ENCODE peak calls at places on chromosomes 11 and 22, in seven cellular contexts. L, C, S, R, J, E and N are unnamed samples.

GRCh38 chr11:6418958-6419611 is at the start of gene APBB1:
- DNase-seq in C (peak; percentile 82), J (peak; percentile 48), E (peak; percentile 66), L (peak; percentile 22), S (peak; percentile 95), R (peak; percentile 73), N (peak; percentile 68)

GRCh38 chr22:19961868-19962245 is 20.2 kb upstream of the TXNRD2 start:
- DNase-seq in J (no peak), L (no peak), R (no peak), C (no peak), E (no peak), S (no peak), N (no peak)

GRCh38 chr11:109978895-109979294 is 114.3 kb upstream of the ZC3H12C start:
- DNase-seq in E (no peak), C (no peak), R (no peak), S (no peak), L (no peak), J (peak; percentile 50), N (no peak)

GRCh38 chr11:132632641-132633124 is 899.6 kb downstream of the OPCML start:
- DNase-seq in L (no peak), S (no peak), J (peak; percentile 99), E (no peak), C (no peak), R (no peak), N (peak; percentile 35)

GRCh38 chr22:17117890-17118289 is 3.3 kb downstream of the TMEM121B start:
- DNase-seq in C (no peak), L (no peak), S (no peak), R (no peak), J (no peak), E (no peak), N (no peak)

GRCh38 chr11:36638586-36638985 is 40.5 kb upstream of the RAG2 start:
- DNase-seq in E (no peak), C (no peak), R (no peak), J (no peak), S (no peak), L (no peak), N (no peak)

GRCh38 chr11:2991477-2992233 is 474 bp downstream of the NAP1L4 start:
- DNase-seq in L (no peak), C (no peak), J (peak; percentile 20), E (peak; percentile 32), S (peak; percentile 97), R (peak; percentile 64), N (peak; percentile 43)

GRCh38 chr22:38314992-38315800 is 2.0 kb downstream of the CSNK1E start:
- DNase-seq in J (peak; percentile 35), E (peak; percentile 67), R (no peak), L (no peak), C (no peak), S (peak; percentile 48), N (no peak)

GRCh38 chr11:41522391-41522790 is 62.9 kb upstream of the LRRC4C start:
- DNase-seq in S (no peak), L (no peak), J (no peak), E (no peak), R (no peak), C (no peak), N (no peak)

GRCh38 chr11:2259897-2260451 is 10.4 kb downstream of the ASCL2 start:
- DNase-seq in J (no peak), C (peak; percentile 50), R (no peak), L (no peak), S (no peak), E (no peak), N (no peak)

GRCh38 chr11:69643646-69644045 is 2.7 kb downstream of the CCND1 start:
- DNase-seq in E (no peak), J (no peak), L (no peak), C (no peak), R (no peak), S (no peak), N (no peak)

GRCh38 chr22:33350961-33351360 is 292.8 kb upstream of the SYN3 start:
- DNase-seq in J (no peak), C (no peak), L (no peak), S (no peak), R (no peak), E (no peak), N (no peak)

GRCh38 chr11:85028329-85029101 is 598.6 kb downstream of the DLG2 start:
- DNase-seq in C (no peak), S (peak; percentile 44), J (no peak), R (no peak), E (no peak), L (no peak), N (no peak)

GRCh38 chr22:46728470-46728869 is 9.6 kb downstream of the CERK start:
- DNase-seq in S (no peak), R (no peak), L (no peak), C (no peak), E (no peak), J (no peak), N (no peak)

GRCh38 chr22:26589845-26590524 is at the start of gene TPST2:
- DNase-seq in S (peak; percentile 97), E (peak; percentile 78), C (peak; percentile 86), J (peak; percentile 65), L (peak; percentile 58), R (peak; percentile 83), N (peak; percentile 54)

DNA sequence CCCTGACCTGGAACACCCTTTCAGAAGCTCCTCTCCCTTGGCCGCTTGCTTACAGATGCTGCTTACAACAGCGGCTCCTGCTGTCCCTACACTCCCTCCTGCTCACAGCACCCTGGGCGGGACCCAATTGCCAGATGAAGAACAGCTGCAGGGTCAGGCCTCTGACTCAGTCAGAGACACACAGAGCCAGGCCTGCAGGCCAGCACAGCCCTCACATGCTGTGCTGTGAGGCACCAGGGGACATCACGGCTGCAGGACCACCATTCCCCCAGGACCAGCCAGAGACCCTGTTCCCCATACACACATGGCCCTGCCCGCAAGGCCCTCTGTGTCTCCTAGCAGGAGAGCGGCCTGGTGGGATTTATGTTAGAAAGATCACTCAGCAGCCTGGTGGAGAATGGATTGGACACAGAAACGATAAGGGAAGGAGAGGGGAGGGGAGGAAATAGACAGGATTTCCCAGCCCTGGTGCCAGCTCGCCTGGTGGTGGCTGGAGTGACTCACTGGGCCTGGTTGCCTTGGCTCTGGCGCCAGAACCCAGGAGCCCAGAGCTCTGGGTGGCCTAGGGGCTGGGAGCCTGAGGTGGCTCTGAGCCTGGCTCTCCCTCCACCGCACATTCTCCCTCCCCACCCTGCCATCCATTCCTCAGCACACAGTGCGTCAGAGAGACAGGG is 6.7 kb downstream of the CAPN5 start:
- DNase-seq in L (peak; percentile 72), S (no peak), R (peak; percentile 92), E (peak; percentile 47), C (peak; percentile 98), J (peak; percentile 94), N (peak; percentile 97)
- TF ChIP-seq POLR2A in L (no peak), S (no peak), R (no peak), E (peak; percentile 55), C (no peak), J (peak; percentile 34), N (peak; percentile 55)

GRCh38 chr11:45658292-45658991 is 7.0 kb downstream of the CHST1 start:
- DNase-seq in E (peak; percentile 18), C (peak; percentile 90), J (peak; percentile 45), L (peak; percentile 48), S (peak; percentile 63), R (no peak), N (peak; percentile 88)
- TF ChIP-seq POLR2A in E (no peak), C (no peak), J (no peak), L (no peak), S (no peak), R (no peak), N (no peak)

GRCh38 chr22:24954856-24955255 is 2.3 kb downstream of the KIAA1671 start:
- DNase-seq in S (no peak), E (no peak), R (no peak), C (no peak), L (no peak), J (no peak), N (no peak)

GRCh38 chr22:24954114-24954463 is 1.6 kb downstream of the KIAA1671 start:
- DNase-seq in S (no peak), C (no peak), R (no peak), J (no peak), E (no peak), L (no peak), N (no peak)

GRCh38 chr22:24951942-24952836 is at the start of gene KIAA1671:
- DNase-seq in S (peak; percentile 98), J (peak; percentile 27), C (peak; percentile 88), R (peak; percentile 89), E (peak; percentile 41), L (peak; percentile 57), N (peak; percentile 77)

GRCh38 chr22:24952837-24953293 is 349 bp downstream of the KIAA1671 start:
- DNase-seq in S (no peak), C (peak; percentile 78), J (peak; percentile 7), E (no peak), L (no peak), R (peak; percentile 77), N (peak; percentile 70)

GRCh38 chr22:24953294-24954113 is 988 bp downstream of the KIAA1671 start:
- DNase-seq in L (no peak), R (no peak), J (no peak), S (peak; percentile 86), E (no peak), C (peak; percentile 69), N (no peak)
- TF ChIP-seq POLR2A in L (no peak), R (no peak), J (no peak), S (no peak), E (no peak), C (no peak), N (no peak)

GRCh38 chr11:95268386-95268785 is 37.4 kb upstream of the SESN3 start:
- DNase-seq in L (no peak), C (no peak), E (no peak), S (no peak), J (no peak), R (no peak), N (no peak)
- TF ChIP-seq POLR2A in L (no peak), C (no peak), E (no peak), S (no peak), J (no peak), R (no peak), N (no peak)

GRCh38 chr11:65389294-65389980 is 3.0 kb downstream of the FRMD8 start:
- DNase-seq in C (peak; percentile 63), L (no peak), J (no peak), S (peak; percentile 75), R (no peak), E (no peak), N (no peak)

GRCh38 chr11:65383778-65384177 is 1.3 kb upstream of the SLC25A45 start:
- DNase-seq in E (no peak), J (no peak), R (no peak), C (no peak), L (no peak), S (no peak), N (no peak)

GRCh38 chr11:65384301-65384889 is 1.9 kb upstream of the SLC25A45 start:
- DNase-seq in R (no peak), L (no peak), E (no peak), J (peak; percentile 56), C (no peak), S (no peak), N (no peak)

GRCh38 chr11:65388731-65389130 is 2.3 kb downstream of the FRMD8 start:
- DNase-seq in L (no peak), E (no peak), S (no peak), C (no peak), R (no peak), J (no peak), N (no peak)

GRCh38 chr11:65386307-65387081 is at the start of gene FRMD8:
- DNase-seq in C (peak; percentile 97), L (peak; percentile 85), R (peak; percentile 95), S (peak; percentile 100), J (peak; percentile 71), E (peak; percentile 88), N (peak; percentile 63)
- TF ChIP-seq POLR2A in C (peak; percentile 79), L (peak; percentile 96), R (peak; percentile 84), S (peak; percentile 89), J (peak; percentile 95), E (peak; percentile 87), N (peak; percentile 91)